ENCODE peak calls at places on chromosomes 6 and 20, in five cellular contexts. K is fibroblast of lung, T is lower lobe of right lung, F is MM.1S, P is EL. B is an unnamed sample.

GRCh38 chr20:57564951-57565642 is 4.2 kb downstream of the PCK1 start:
- DNase-seq in K (no peak), T (no peak), P (no peak), F (no peak), B (no peak)

GRCh38 chr6:63307581-63308246 is 12.1 kb downstream of the LGSN start:
- DNase-seq in P (peak), F (peak), T (no peak), K (peak), B (no peak)

GRCh38 chr20:11352041-11352440 is 565.7 kb upstream of the BTBD3 start:
- DNase-seq in K (no peak), P (no peak), F (no peak), T (no peak), B (no peak)

GRCh38 chr6:110329348-110329728 is 28.8 kb downstream of the METTL24 start:
- DNase-seq in F (no peak), T (no peak), K (peak), P (peak), B (no peak)

GRCh38 chr6:34817337-34817910 is 25.5 kb downstream of the BLTP3A start:
- DNase-seq in P (no peak), F (no peak), T (no peak), K (no peak), B (no peak)

GRCh38 chr6:142902636-142903053 is 42.3 kb downstream of the HIVEP2 start:
- DNase-seq in P (peak), F (no peak), T (peak), K (peak), B (peak)

GRCh38 chr20:37314617-37315292 is 25.3 kb downstream of the MANBAL start:
- DNase-seq in P (no peak), T (no peak), K (peak), F (no peak), B (peak)

GRCh38 chr20:47655635-47656034 is 129.6 kb downstream of the SULF2 start:
- DNase-seq in F (no peak), P (no peak), T (no peak), K (no peak), B (no peak)